ENCODE peak calls at places on chromosomes 4 and X, in five cellular contexts. E is colonic mucosa, G is AG10803, Q is tibial artery, A is MM.1S. Y is an unnamed sample.

GRCh38 chrX:117835034-117835433 is 281.6 kb downstream of the KLHL13 start:
- DNase-seq in E (no peak), G (no peak), Q (no peak), A (no peak), Y (no peak)

GRCh38 chr4:74640111-74640903 is 154.0 kb downstream of the BTC start:
- DNase-seq in E (no peak), G (peak; percentile 25), Q (no peak), A (no peak), Y (no peak)

GRCh38 chrX:23008431-23009099 is 8.8 kb downstream of the DDX53 start:
- DNase-seq in E (no peak), G (peak; percentile 28), Q (no peak), A (peak; percentile 9), Y (no peak)

GRCh38 chr4:99447079-99447478 is 11.9 kb upstream of the ADH7 start:
- DNase-seq in E (no peak), G (peak; percentile 64), Q (no peak), A (peak; percentile 30), Y (no peak)

GRCh38 chrX:140360284-140360683 is 144.6 kb downstream of the SOX3 start:
- DNase-seq in E (no peak), G (no peak), Q (no peak), A (no peak), Y (no peak)

GRCh38 chr4:84582988-84583870 is at the start of gene CDS1:
- DNase-seq in E (peak; percentile 80), G (no peak), Q (no peak), A (no peak), Y (peak; percentile 67)

GRCh38 chr4:52266537-52267137 is 215.5 kb downstream of the SPATA18 start:
- DNase-seq in E (no peak), G (no peak), Q (no peak), A (no peak), Y (peak; percentile 52)

GRCh38 chrX:21745756-21746155 is 12.2 kb downstream of the SMPX start:
- DNase-seq in E (peak; percentile 47), G (peak; percentile 23), Q (peak; percentile 27), A (peak; percentile 9), Y (no peak)

GRCh38 chr4:79467246-79467932 is 59.4 kb upstream of the GK2 start:
- DNase-seq in E (no peak), G (no peak), Q (no peak), A (no peak), Y (no peak)

GRCh38 chrX:9940397-9940796 is 26.8 kb upstream of the CLDN34 start:
- DNase-seq in E (no peak), G (peak; percentile 45), Q (no peak), A (no peak), Y (no peak)

GRCh38 chr4:69764311-69764710 is 3.9 kb upstream of the SULT1B1 start:
- DNase-seq in E (no peak), G (no peak), Q (no peak), A (peak; percentile 59), Y (no peak)

GRCh38 chr4:41505161-41505653 is 32.8 kb upstream of the LIMCH1 start:
- DNase-seq in E (no peak), G (peak; percentile 50), Q (peak; percentile 62), A (no peak), Y (peak; percentile 37)

GRCh38 chrX:129496625-129497024 is 26.7 kb downstream of the SMARCA1 start:
- DNase-seq in E (no peak), G (peak; percentile 36), Q (no peak), A (no peak), Y (no peak)

GRCh38 chrX:131792789-131793462 is 230.2 kb upstream of the STK26 start:
- DNase-seq in E (peak; percentile 95), G (peak; percentile 42), Q (no peak), A (peak; percentile 89), Y (peak; percentile 90)

GRCh38 chr4:54085284-54085683 is 14.7 kb upstream of the GSX2 start:
- DNase-seq in E (no peak), G (peak; percentile 88), Q (peak; percentile 86), A (no peak), Y (peak; percentile 29)

GRCh38 chrX:68822641-68823410 is 6.0 kb upstream of the EFNB1 start:
- DNase-seq in E (no peak), G (peak; percentile 48), Q (peak; percentile 48), A (peak; percentile 39), Y (peak; percentile 52)

GRCh38 chr4:121594796-121595526 is 101.8 kb downstream of the ANXA5 start:
- DNase-seq in E (no peak), G (peak; percentile 73), Q (peak; percentile 18), A (no peak), Y (peak; percentile 38)

GRCh38 chrX:99938464-99938863 is 471.6 kb downstream of the PCDH19 start:
- DNase-seq in E (no peak), G (no peak), Q (no peak), A (no peak), Y (no peak)

GRCh38 chrX:99939883-99940232 is 470.2 kb downstream of the PCDH19 start:
- DNase-seq in E (no peak), G (no peak), Q (no peak), A (no peak), Y (no peak)

DNA sequence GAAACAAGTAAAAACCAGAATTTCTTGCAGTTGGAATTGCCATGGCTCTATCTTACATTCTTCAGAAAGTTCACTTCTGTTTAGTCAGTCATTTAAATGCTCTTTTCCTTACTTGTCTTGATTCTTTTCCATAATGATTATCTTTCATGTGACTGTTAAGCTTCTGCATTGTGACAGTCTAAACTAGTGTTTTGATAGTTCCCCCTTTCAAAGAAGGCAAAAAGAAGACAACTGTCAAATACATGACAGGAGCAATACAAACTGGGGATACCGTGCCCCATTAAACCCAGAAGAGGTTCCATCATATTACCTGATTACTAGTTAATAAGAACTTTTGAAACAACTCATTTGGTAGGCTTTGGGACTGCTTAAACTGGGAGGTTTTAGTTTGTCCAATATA is 476.2 kb downstream of the PCDH19 start:
- DNase-seq in E (no peak), G (no peak), Q (no peak), A (no peak), Y (no peak)
- H3K4me3 ChIP-seq in E (no peak overlapping the region), G (no peak overlapping the region), Q (no peak overlapping the region), A (no peak overlapping the region), Y (no peak overlapping the region)

GRCh38 chr4:1614854-1615595 is 69.1 kb downstream of the FAM53A start:
- DNase-seq in E (peak; percentile 43), G (no peak), Q (no peak), A (no peak), Y (no peak)
- H3K4me3 ChIP-seq in E (no peak overlapping the region), G (no peak overlapping the region), Q (no peak overlapping the region), A (no peak overlapping the region), Y (no peak overlapping the region)

GRCh38 chrX:18887177-18887820 is 96.6 kb downstream of the PHKA2 start:
- DNase-seq in E (peak; percentile 52), G (no peak), Q (no peak), A (no peak), Y (peak; percentile 81)

GRCh38 chrX:18885317-18886004 is 98.5 kb downstream of the PHKA2 start:
- DNase-seq in E (no peak), G (no peak), Q (no peak), A (peak; percentile 70), Y (no peak)

GRCh38 chrX:18887821-18888205 is 96.1 kb downstream of the PHKA2 start:
- DNase-seq in E (no peak), G (no peak), Q (no peak), A (no peak), Y (no peak)

GRCh38 chrX:18886005-18886343 is 97.9 kb downstream of the PHKA2 start:
- DNase-seq in E (no peak), G (no peak), Q (no peak), A (no peak), Y (no peak)

DNA sequence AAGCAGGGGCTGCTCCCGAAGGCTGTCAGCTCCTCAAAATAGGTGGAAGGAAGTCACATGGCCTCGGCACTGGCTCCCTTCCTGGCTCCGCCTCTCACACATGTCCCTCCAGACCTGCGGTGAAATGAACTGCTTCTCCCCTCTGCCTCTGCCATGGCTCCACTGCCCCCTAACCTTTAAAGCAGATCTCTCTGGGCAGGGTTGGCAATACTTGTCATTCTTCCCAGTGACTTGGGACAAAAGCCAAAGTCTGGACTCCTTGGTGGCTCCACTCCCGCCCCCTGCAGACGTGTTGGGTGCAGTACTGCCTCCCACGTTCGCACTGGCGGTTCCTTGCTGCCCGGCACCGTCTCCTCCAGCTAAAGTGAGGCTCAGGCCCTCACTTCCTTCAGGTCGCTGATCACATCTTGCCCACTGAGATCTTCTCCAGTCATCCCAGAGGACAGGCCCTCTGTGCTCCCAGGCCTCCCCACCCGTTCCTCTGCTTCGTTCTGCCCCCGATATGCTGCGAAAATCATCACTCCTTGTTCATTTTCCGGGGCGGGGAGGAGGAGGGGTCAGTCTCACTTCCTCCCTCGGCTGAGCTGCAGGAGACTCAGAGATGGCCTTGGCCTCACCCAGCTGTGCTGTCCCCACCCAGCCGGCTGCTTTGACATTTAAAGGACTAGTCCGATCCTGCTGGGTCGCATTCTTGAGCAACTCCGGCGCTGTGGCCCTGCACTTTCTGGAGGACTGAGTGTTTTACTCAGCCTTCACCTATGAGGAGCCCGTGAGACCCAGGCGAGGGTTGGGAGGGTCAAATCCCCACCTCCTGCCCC is 97.4 kb downstream of the PHKA2 start:
- DNase-seq in E (peak; percentile 85), G (peak; percentile 41), Q (peak; percentile 85), A (peak; percentile 62), Y (peak; percentile 80)
- H3K4me3 ChIP-seq in E (peak overlapping the region; percentile 21), G (peak overlapping the region; percentile 45), Q (peak overlapping the region; percentile 40), A (peak overlapping the region; percentile 69), Y (peak overlapping the region; percentile 53)

DNA sequence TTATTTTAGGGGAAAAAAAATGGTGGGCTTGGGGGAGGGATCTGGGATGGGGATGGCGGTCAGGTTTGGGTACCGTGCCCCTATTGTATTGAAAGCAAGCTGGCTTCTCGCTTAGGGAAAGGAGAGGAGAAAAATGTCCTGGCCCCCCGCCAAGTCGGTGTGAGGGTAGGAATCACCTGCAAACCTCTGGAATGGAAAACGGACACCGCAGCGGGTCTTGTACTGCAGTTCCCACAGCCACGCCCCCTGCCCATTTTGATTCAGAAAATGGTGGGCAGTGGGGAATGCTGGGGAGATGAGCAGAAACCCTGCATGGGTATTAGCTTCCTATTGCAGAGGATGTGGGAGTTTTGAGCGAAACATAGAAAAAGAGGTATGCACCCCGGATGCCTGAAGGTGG is 22.1 kb downstream of the MORF4L2 start:
- DNase-seq in E (no peak), G (no peak), Q (no peak), A (no peak), Y (no peak)
- H3K4me3 ChIP-seq in E (no peak overlapping the region), G (no peak overlapping the region), Q (no peak overlapping the region), A (no peak overlapping the region), Y (no peak overlapping the region)

GRCh38 chr4:118765399-118765798 is 70.5 kb downstream of the SEC24D start:
- DNase-seq in E (no peak), G (peak; percentile 99), Q (no peak), A (no peak), Y (no peak)

GRCh38 chr4:118770741-118771187 is 65.2 kb downstream of the SEC24D start:
- DNase-seq in E (no peak), G (no peak), Q (no peak), A (no peak), Y (no peak)

GRCh38 chr4:118772149-118773081 is 63.5 kb downstream of the SEC24D start:
- DNase-seq in E (no peak), G (peak; percentile 62), Q (no peak), A (peak; percentile 60), Y (no peak)

GRCh38 chr4:118767109-118767508 is 68.8 kb downstream of the SEC24D start:
- DNase-seq in E (no peak), G (no peak), Q (no peak), A (no peak), Y (no peak)

GRCh38 chr4:118769152-118769551 is 66.8 kb downstream of the SEC24D start:
- DNase-seq in E (no peak), G (no peak), Q (no peak), A (no peak), Y (no peak)
- H3K4me3 ChIP-seq in E (no peak overlapping the region), G (no peak overlapping the region), Q (peak overlapping the region; percentile 7), A (no peak overlapping the region), Y (no peak overlapping the region)

GRCh38 chrX:31233941-31234496 is 162.2 kb upstream of the FTHL17 start:
- DNase-seq in E (no peak), G (no peak), Q (no peak), A (no peak), Y (no peak)
- H3K4me3 ChIP-seq in E (no peak overlapping the region), G (no peak overlapping the region), Q (no peak overlapping the region), A (no peak overlapping the region), Y (no peak overlapping the region)

Y was measured in heart left ventricle.